ENCODE peak calls at places on chromosomes 5 and 9, in six cellular contexts. H is IMR-90, Q is H1, I is mesendoderm, P is mesenchymal stem cell, B is neuronal stem cell. O is an unnamed sample.

GRCh38 chr9:113783475-113783874 is 92.6 kb upstream of the ZNF618 start:
- DNase-seq in H (no peak), Q (no peak), B (no peak), P (no peak), I (no peak), O (no peak)

GRCh38 chr9:134061688-134062371 is 6.0 kb downstream of the BRD3 start:
- DNase-seq in I (no peak), Q (peak), B (no peak), P (no peak), H (no peak), O (peak)

GRCh38 chr9:81321551-81321950 is 367.8 kb downstream of the TLE1 start:
- DNase-seq in I (no peak), Q (no peak), B (no peak), H (peak), P (no peak), O (no peak)

GRCh38 chr5:78755822-78756429 is 107.4 kb upstream of the LHFPL2 start:
- DNase-seq in B (no peak), I (no peak), Q (no peak), P (no peak), H (peak), O (no peak)

GRCh38 chr5:141657937-141658545 is 6.8 kb upstream of the FCHSD1 start:
- DNase-seq in Q (no peak), I (no peak), P (peak), B (no peak), H (peak), O (no peak)

GRCh38 chr5:40503438-40503837 is 176.3 kb upstream of the PTGER4 start:
- DNase-seq in H (peak), P (no peak), B (no peak), Q (no peak), I (no peak), O (no peak)

GRCh38 chr5:10288600-10289213 is 19.0 kb downstream of the CMBL start:
- DNase-seq in P (no peak), I (no peak), B (no peak), H (no peak), Q (no peak), O (no peak)

GRCh38 chr5:125834438-125835147 is 588.6 kb upstream of the GRAMD2B start:
- DNase-seq in P (no peak), Q (no peak), H (no peak), B (peak), I (peak), O (no peak)

GRCh38 chr5:140205952-140206351 is 31.0 kb downstream of the CYSTM1 start:
- DNase-seq in Q (peak), H (no peak), P (no peak), B (no peak), I (peak), O (peak)

GRCh38 chr9:133803028-133803585 is 65.0 kb upstream of the SARDH start:
- DNase-seq in B (no peak), I (no peak), P (peak), H (peak), Q (no peak), O (no peak)

GRCh38 chr9:123629531-123629930 is 273.5 kb downstream of the CRB2 start:
- DNase-seq in H (no peak), P (no peak), B (no peak), Q (no peak), I (no peak), O (no peak)

GRCh38 chr9:137670391-137671195 is 51.8 kb downstream of the EHMT1 start:
- DNase-seq in B (peak), I (peak), P (no peak), H (no peak), Q (peak), O (peak)

GRCh38 chr9:85743290-85744128 is 1.8 kb upstream of the AGTPBP1 start:
- DNase-seq in B (no peak), Q (no peak), I (peak), P (peak), H (peak), O (peak)

GRCh38 chr5:91311697-91312501 is 71.2 kb downstream of the ARRDC3 start:
- DNase-seq in P (peak), Q (no peak), B (no peak), H (peak), I (peak), O (no peak)

GRCh38 chr5:172585114-172585513 is 55.9 kb upstream of the NEURL1B start:
- DNase-seq in B (no peak), H (no peak), Q (no peak), P (no peak), I (no peak), O (no peak)

GRCh38 chr5:32329395-32329834 is 16.7 kb upstream of the MTMR12 start:
- DNase-seq in Q (peak), B (peak), P (peak), H (peak), I (peak), O (peak)

GRCh38 chr5:177434437-177434836 is 8.0 kb downstream of the GRK6 start:
- DNase-seq in I (no peak), B (no peak), Q (no peak), H (no peak), P (no peak), O (no peak)

GRCh38 chr5:133579766-133580165 is 32.6 kb downstream of the FSTL4 start:
- DNase-seq in H (no peak), Q (no peak), I (no peak), P (no peak), B (no peak), O (no peak)

GRCh38 chr5:126780165-126780827 is 3.4 kb downstream of the LMNB1 start:
- DNase-seq in Q (no peak), P (peak), I (peak), B (peak), H (peak), O (peak)

GRCh38 chr9:34957492-34958410 is at the start of gene PHF24:
- DNase-seq in P (peak), I (peak), B (peak), Q (peak), H (no peak), O (peak)

GRCh38 chr5:86644843-86645242 is 27.1 kb downstream of the COX7C start:
- DNase-seq in P (no peak), I (peak), H (no peak), Q (peak), B (no peak), O (peak)

GRCh38 chr5:122447072-122447471 is 135.0 kb downstream of the SNCAIP start:
- DNase-seq in I (peak), H (no peak), B (no peak), Q (no peak), P (no peak), O (no peak)

GRCh38 chr5:8700222-8700621 is 831.3 kb downstream of the MTRR start:
- DNase-seq in I (no peak), Q (no peak), P (peak), H (peak), B (no peak), O (no peak)

GRCh38 chr5:143316844-143317631 is 86.4 kb downstream of the NR3C1 start:
- DNase-seq in B (no peak), H (no peak), I (no peak), P (no peak), Q (no peak), O (no peak)

GRCh38 chr9:1157836-1158235 is 107.7 kb downstream of the DMRT2 start:
- DNase-seq in I (no peak), Q (no peak), P (no peak), H (no peak), B (no peak), O (no peak)

GRCh38 chr5:116573279-116573616 is 1.4 kb downstream of the SEMA6A start:
- DNase-seq in H (no peak), P (peak), Q (peak), B (peak), I (peak), O (no peak)

GRCh38 chr5:104267282-104268015 is 704.9 kb upstream of the NUDT12 start:
- DNase-seq in Q (no peak), B (no peak), P (peak), I (peak), H (no peak), O (no peak)

GRCh38 chr5:126339215-126339805 is 83.9 kb upstream of the GRAMD2B start:
- DNase-seq in B (peak), P (peak), H (peak), I (peak), Q (no peak), O (no peak)

GRCh38 chr9:1005043-1005667 is 28.7 kb downstream of the DMRT3 start:
- DNase-seq in I (peak), Q (no peak), P (peak), B (peak), H (peak), O (peak)

GRCh38 chr9:128894764-128895163 is 12.8 kb downstream of the LRRC8A start:
- DNase-seq in I (no peak), Q (no peak), B (no peak), P (no peak), H (no peak), O (no peak)

GRCh38 chr9:132235894-132236661 is 74.2 kb downstream of the NTNG2 start:
- DNase-seq in B (peak), P (peak), H (peak), I (peak), Q (peak), O (peak)

DNA sequence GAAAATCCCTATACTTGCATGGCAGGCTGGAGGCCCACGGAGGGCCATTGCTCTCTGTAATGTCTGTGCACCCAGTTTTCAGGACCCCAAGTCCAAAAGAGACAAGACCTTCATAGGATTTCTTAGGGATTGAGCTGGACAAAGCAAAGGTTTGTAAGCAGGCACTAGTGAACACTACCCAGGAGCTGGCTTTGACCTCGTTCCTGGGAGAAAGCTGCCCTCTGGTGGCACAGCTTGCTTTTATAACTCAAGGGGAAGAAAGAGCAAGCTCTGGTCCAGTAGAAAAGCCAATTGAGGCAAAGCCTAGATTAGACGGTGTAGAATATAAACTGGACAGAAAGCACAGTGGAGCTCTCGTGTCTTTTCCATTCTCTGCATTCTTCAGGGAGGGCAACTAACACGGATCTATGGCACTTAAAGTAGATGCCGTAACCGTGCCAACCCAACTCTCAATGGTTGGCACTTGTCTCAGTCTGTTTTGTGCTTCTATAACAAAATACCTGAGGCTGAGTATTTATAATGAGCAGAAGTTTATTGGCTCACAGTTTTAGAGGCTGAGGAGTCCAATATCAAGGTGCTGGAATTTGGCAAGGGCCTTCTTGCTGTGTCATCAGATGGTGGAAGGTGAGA is 7.9 kb downstream of the GABRP start:
- DNase-seq in H (peak), I (peak), B (peak), P (peak), Q (peak), O (peak)
- H4K8ac ChIP-seq in H (no peak), I (no peak), B (no peak), P (no peak), Q (no peak), O (no peak)

DNA sequence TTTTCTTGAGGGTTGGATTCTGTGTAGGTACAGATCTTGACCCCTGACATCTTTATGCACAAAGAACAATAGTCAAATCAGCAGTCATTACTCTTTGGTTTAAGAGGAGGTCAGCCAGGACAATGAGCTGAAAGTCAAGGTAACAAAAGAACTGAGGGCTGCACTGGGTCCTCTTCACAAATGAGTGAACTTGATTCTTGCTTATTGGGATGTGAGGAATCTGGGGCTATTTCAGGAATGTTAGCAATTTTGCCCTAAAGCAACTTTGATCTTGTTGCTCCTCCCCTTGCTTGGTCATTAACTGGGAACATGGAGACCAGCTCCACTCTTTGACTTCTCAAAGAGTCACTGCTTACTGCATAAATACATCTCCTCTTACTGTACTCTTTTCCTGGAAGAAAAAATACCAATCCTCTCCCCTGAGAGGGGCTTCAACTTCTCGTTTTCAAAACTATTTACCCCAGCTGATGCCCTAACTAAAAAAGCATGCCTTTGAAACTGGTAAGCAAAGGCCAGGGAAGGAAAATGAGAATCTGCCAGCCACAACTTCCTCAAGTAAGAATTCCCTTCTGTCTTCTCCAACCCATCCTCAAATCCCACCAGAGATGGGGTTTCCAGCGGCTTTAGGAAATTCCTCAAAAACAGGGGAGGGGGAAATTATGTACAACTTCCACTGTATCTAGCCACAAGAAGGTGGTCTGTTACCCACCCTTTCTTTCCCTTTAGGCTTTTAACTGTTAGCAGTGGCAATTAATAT is 368.3 kb downstream of the ENC1 start:
- DNase-seq in I (peak), Q (no peak), B (peak), P (no peak), H (peak), O (peak)
- H2BK5ac ChIP-seq in I (no peak), Q (no peak), B (no peak), P (peak), H (no peak), O (no peak)

GRCh38 chr9:135577256-135577655 is 15.7 kb downstream of the PAEP start:
- DNase-seq in H (no peak), I (no peak), Q (no peak), P (no peak), B (no peak), O (no peak)
- H2BK15ac ChIP-seq in H (no peak), I (no peak), Q (no peak), P (no peak), B (no peak), O (no peak)

GRCh38 chr9:120842685-120843485 is at the start of gene PSMD5:
- DNase-seq in I (peak), H (peak), P (peak), Q (peak), B (peak), O (peak)
- H4K8ac ChIP-seq in I (no peak), H (peak), P (peak), Q (peak), B (peak), O (no peak)

O was measured in H9.